ENCODE peak calls at places on chromosome 9, in seven cellular contexts. F is epithelial cell of esophagus, U is GDM1, N is D341Med, R is Caco-2, J is iPS DF 19.7, B is Right ventricle myocardium superior. Y is an unnamed sample.

GRCh38 chr9:91197232-91198181 is 164.2 kb downstream of the AUH start:
- DNase-seq in F (peak; percentile 97), U (no peak), N (no peak), R (peak; percentile 78), J (no peak), B (peak; percentile 74), Y (no peak)

GRCh38 chr9:107169796-107170195 is 113.3 kb upstream of the RAD23B start:
- DNase-seq in F (no peak), U (no peak), N (no peak), R (no peak), J (no peak), B (no peak), Y (no peak)

GRCh38 chr9:14147738-14148137 is 166.2 kb downstream of the NFIB start:
- DNase-seq in F (no peak), U (no peak), N (no peak), R (no peak), J (no peak), B (no peak), Y (no peak)

GRCh38 chr9:36603006-36603405 is 30.3 kb downstream of the MELK start:
- DNase-seq in F (no peak), U (no peak), N (no peak), R (no peak), J (no peak), B (no peak), Y (no peak)

GRCh38 chr9:109459423-109459822 is 38.7 kb downstream of the PTPN3 start:
- DNase-seq in F (no peak), U (no peak), N (no peak), R (no peak), J (no peak), B (no peak), Y (no peak)

GRCh38 chr9:113237026-113237425 is 15.7 kb downstream of the SLC31A1 start:
- DNase-seq in F (no peak), U (no peak), N (no peak), R (no peak), J (no peak), B (no peak), Y (no peak)

GRCh38 chr9:38677660-38678303 is 42.2 kb downstream of the FAM240B start:
- DNase-seq in F (no peak), U (no peak), N (peak; percentile 53), R (no peak), J (no peak), B (peak; percentile 70), Y (no peak)

GRCh38 chr9:87039809-87040392 is 92.6 kb upstream of the GAS1 start:
- DNase-seq in F (peak; percentile 63), U (no peak), N (no peak), R (no peak), J (no peak), B (no peak), Y (no peak)

GRCh38 chr9:136825295-136826187 is 16.7 kb upstream of the AJM1 start:
- DNase-seq in F (no peak), U (no peak), N (no peak), R (no peak), J (no peak), B (peak; percentile 22), Y (no peak)

GRCh38 chr9:81082251-81082650 is 607.1 kb downstream of the TLE1 start:
- DNase-seq in F (no peak), U (no peak), N (no peak), R (no peak), J (no peak), B (no peak), Y (no peak)

GRCh38 chr9:98180996-98181395 is 11.4 kb downstream of the CORO2A start:
- DNase-seq in F (no peak), U (no peak), N (no peak), R (no peak), J (no peak), B (no peak), Y (no peak)

GRCh38 chr9:14007199-14007769 is 306.7 kb downstream of the NFIB start:
- DNase-seq in F (no peak), U (no peak), N (no peak), R (no peak), J (no peak), B (no peak), Y (no peak)

GRCh38 chr9:112569186-112569585 is 82.6 kb downstream of the KIAA1958 start:
- DNase-seq in F (peak; percentile 73), U (no peak), N (no peak), R (no peak), J (no peak), B (no peak), Y (peak; percentile 19)

GRCh38 chr9:85741112-85741874 is 461 bp downstream of the AGTPBP1 start:
- DNase-seq in F (peak; percentile 48), U (no peak), N (peak; percentile 74), R (peak; percentile 51), J (no peak), B (peak; percentile 60), Y (peak; percentile 33)

GRCh38 chr9:101443358-101443757 is 7.8 kb upstream of the ALDOB start:
- DNase-seq in F (no peak), U (no peak), N (peak; percentile 48), R (no peak), J (no peak), B (peak; percentile 77), Y (no peak)

GRCh38 chr9:99173570-99174504 is 47.9 kb downstream of the ALG2 start:
- DNase-seq in F (no peak), U (no peak), N (no peak), R (no peak), J (no peak), B (no peak), Y (no peak)

GRCh38 chr9:114284316-114285060 is 38.4 kb upstream of the ORM1 start:
- DNase-seq in F (peak; percentile 19), U (no peak), N (no peak), R (no peak), J (no peak), B (no peak), Y (no peak)

GRCh38 chr9:35905912-35906679 is at the start of gene HRCT1:
- DNase-seq in F (peak; percentile 97), U (no peak), N (no peak), R (peak; percentile 24), J (no peak), B (peak; percentile 94), Y (no peak)

GRCh38 chr9:80874276-80874675 is 815.1 kb downstream of the TLE1 start:
- DNase-seq in F (peak; percentile 70), U (no peak), N (no peak), R (no peak), J (no peak), B (no peak), Y (no peak)

GRCh38 chr9:84673806-84674205 is 4.3 kb downstream of the NTRK2 start:
- DNase-seq in F (no peak), U (no peak), N (no peak), R (no peak), J (no peak), B (no peak), Y (no peak)

GRCh38 chr9:124008855-124009834 is 2.4 kb upstream of the LHX2 start:
- DNase-seq in F (no peak), U (no peak), N (peak; percentile 53), R (peak; percentile 27), J (no peak), B (no peak), Y (no peak)

GRCh38 chr9:76891874-76892273 is 14.0 kb downstream of the PRUNE2 start:
- DNase-seq in F (no peak), U (no peak), N (no peak), R (no peak), J (no peak), B (no peak), Y (no peak)

GRCh38 chr9:98380065-98380681 is 124.7 kb upstream of the TBC1D2 start:
- DNase-seq in F (peak; percentile 37), U (no peak), N (no peak), R (peak; percentile 14), J (no peak), B (no peak), Y (no peak)

GRCh38 chr9:134466869-134467616 is 140.8 kb downstream of the RXRA start:
- DNase-seq in F (no peak), U (no peak), N (no peak), R (no peak), J (no peak), B (no peak), Y (no peak)

GRCh38 chr9:95028855-95029219 is 288.7 kb downstream of the FANCC start:
- DNase-seq in F (no peak), U (no peak), N (no peak), R (no peak), J (no peak), B (no peak), Y (no peak)

GRCh38 chr9:133969681-133970580 is 22.2 kb downstream of the VAV2 start:
- DNase-seq in F (no peak), U (no peak), N (no peak), R (no peak), J (no peak), B (peak; percentile 27), Y (no peak)

GRCh38 chr9:109734814-109735213 is 45.2 kb upstream of the PALM2AKAP2 start:
- DNase-seq in F (no peak), U (no peak), N (no peak), R (no peak), J (no peak), B (no peak), Y (no peak)

GRCh38 chr9:107337676-107338590 is 54.9 kb downstream of the RAD23B start:
- DNase-seq in F (no peak), U (no peak), N (no peak), R (no peak), J (no peak), B (no peak), Y (no peak)

GRCh38 chr9:31471041-31471440 is 913.4 kb upstream of the ACO1 start:
- DNase-seq in F (no peak), U (no peak), N (no peak), R (no peak), J (no peak), B (no peak), Y (no peak)

GRCh38 chr9:74974558-74974957 is 21.8 kb upstream of the C9orf40 start:
- DNase-seq in F (no peak), U (no peak), N (no peak), R (no peak), J (no peak), B (no peak), Y (no peak)

GRCh38 chr9:121289554-121290370 is 21.8 kb downstream of the GSN start:
- DNase-seq in F (peak; percentile 38), U (no peak), N (no peak), R (no peak), J (no peak), B (no peak), Y (peak; percentile 43)

GRCh38 chr9:76441551-76442322 is 17.2 kb upstream of the GCNT1 start:
- DNase-seq in F (peak; percentile 34), U (no peak), N (no peak), R (no peak), J (no peak), B (no peak), Y (no peak)

GRCh38 chr9:120583958-120584369 is 4.0 kb upstream of the CDK5RAP2 start:
- DNase-seq in F (peak; percentile 38), U (peak; percentile 58), N (peak; percentile 41), R (no peak), J (peak; percentile 9), B (no peak), Y (peak; percentile 82)

GRCh38 chr9:108323615-108324014 is 532.2 kb downstream of the ACTL7B start:
- DNase-seq in F (peak; percentile 78), U (no peak), N (no peak), R (no peak), J (no peak), B (no peak), Y (no peak)

GRCh38 chr9:124353166-124353768 is 62.0 kb downstream of the PSMB7 start:
- DNase-seq in F (no peak), U (no peak), N (no peak), R (no peak), J (no peak), B (no peak), Y (no peak)

GRCh38 chr9:125632321-125633115 is 74.5 kb downstream of the MAPKAP1 start:
- DNase-seq in F (peak; percentile 83), U (peak; percentile 59), N (no peak), R (peak; percentile 35), J (no peak), B (no peak), Y (peak; percentile 86)

Y was measured in Kasumi-1.